ENCODE peak calls at places on chromosomes 12 and 14, in eight cellular contexts. X, G, H, M, D, I, K and Y are unnamed samples.
A peak's percentile ranks its signal among the peaks of the same experiment; 100 is the strongest.

GRCh38 chr14:77910506-77910905 is 110.6 kb downstream of the ADCK1 start:
- DNase-seq in I (no peak), H (peak; percentile 40), D (no peak), G (no peak), X (no peak), M (no peak), K (no peak), Y (peak; percentile 61)

GRCh38 chr12:106066726-106067325 is 71.9 kb downstream of the NUAK1 start:
- DNase-seq in I (no peak), M (no peak), D (no peak), K (no peak), X (no peak), G (no peak), H (no peak), Y (no peak)

GRCh38 chr12:75196865-75197264 is 12.8 kb downstream of the KCNC2 start:
- DNase-seq in K (no peak), H (no peak), D (no peak), M (no peak), I (no peak), G (no peak), X (no peak), Y (no peak)

GRCh38 chr14:54653764-54654469 is 87.0 kb downstream of the SAMD4A start:
- DNase-seq in H (peak; percentile 70), I (no peak), G (peak; percentile 20), D (peak; percentile 67), X (peak; percentile 19), K (no peak), M (no peak), Y (no peak)

GRCh38 chr12:110536834-110537604 is 34.9 kb downstream of the RAD9B start:
- DNase-seq in K (no peak), M (no peak), D (no peak), X (no peak), H (no peak), I (no peak), G (no peak), Y (no peak)

GRCh38 chr12:79871621-79872020 is 63.3 kb downstream of the PPP1R12A start:
- DNase-seq in G (no peak), X (no peak), M (no peak), D (no peak), H (no peak), I (no peak), K (no peak), Y (no peak)

GRCh38 chr14:30580616-30581282 is 21.8 kb downstream of the G2E3 start:
- DNase-seq in H (no peak), K (no peak), I (no peak), D (no peak), G (no peak), M (no peak), X (no peak), Y (no peak)

GRCh38 chr14:81353691-81354323 is 46.3 kb downstream of the STON2 start:
- DNase-seq in G (no peak), K (no peak), M (no peak), D (no peak), H (no peak), X (no peak), I (no peak), Y (no peak)

GRCh38 chr12:117361312-117361670 is at the start of gene NOS1:
- DNase-seq in H (no peak), K (no peak), G (no peak), I (no peak), M (no peak), X (no peak), D (no peak), Y (no peak)

GRCh38 chr14:104446611-104447010 is 133.0 kb upstream of the C14orf180 start:
- DNase-seq in K (no peak), I (no peak), M (no peak), G (no peak), H (no peak), D (no peak), X (no peak), Y (peak; percentile 18)

GRCh38 chr12:104701301-104701700 is 244.6 kb downstream of the CHST11 start:
- DNase-seq in D (no peak), I (no peak), G (no peak), M (no peak), H (no peak), X (no peak), K (no peak), Y (no peak)

GRCh38 chr14:105536691-105537579 is 10.6 kb downstream of the TMEM121 start:
- DNase-seq in K (no peak), G (no peak), M (no peak), D (no peak), H (peak; percentile 48), X (no peak), I (no peak), Y (no peak)

GRCh38 chr12:95418142-95418541 is 55.8 kb upstream of the METAP2 start:
- DNase-seq in H (no peak), D (no peak), G (no peak), X (no peak), I (no peak), M (no peak), K (no peak), Y (no peak)

GRCh38 chr12:108248011-108248410 is 91.1 kb downstream of the CMKLR1 start:
- DNase-seq in M (no peak), K (no peak), H (no peak), I (no peak), G (no peak), X (no peak), D (no peak), Y (no peak)

GRCh38 chr14:30389134-30389900 is 169.6 kb upstream of the G2E3 start:
- DNase-seq in I (no peak), G (no peak), D (no peak), X (no peak), K (no peak), M (no peak), H (no peak), Y (no peak)

GRCh38 chr12:102444707-102445106 is 35.7 kb downstream of the IGF1 start:
- DNase-seq in M (no peak), D (no peak), I (no peak), K (no peak), X (no peak), H (no peak), G (no peak), Y (no peak)

GRCh38 chr12:70754330-70754741 is 117.1 kb upstream of the PTPRB start:
- DNase-seq in M (no peak), H (no peak), D (no peak), I (peak; percentile 47), K (no peak), X (no peak), G (peak; percentile 10), Y (no peak)

GRCh38 chr12:99983721-99984258 is 946 bp downstream of the ANKS1B start:
- DNase-seq in G (no peak), K (no peak), I (no peak), M (no peak), H (no peak), D (peak; percentile 4), X (no peak), Y (no peak)

GRCh38 chr14:77965919-77966435 is 166.1 kb downstream of the ADCK1 start:
- DNase-seq in K (peak; percentile 8), I (peak; percentile 21), M (no peak), X (peak; percentile 14), D (no peak), G (no peak), H (no peak), Y (peak; percentile 54)

GRCh38 chr14:98808494-98809407 is 463.2 kb downstream of the BCL11B start:
- DNase-seq in X (no peak), H (no peak), I (no peak), K (no peak), G (no peak), D (no peak), M (no peak), Y (peak; percentile 60)

GRCh38 chr12:73220951-73221350 is 948.8 kb downstream of the TRHDE start:
- DNase-seq in G (no peak), X (no peak), I (no peak), M (no peak), K (no peak), D (no peak), H (no peak), Y (no peak)

GRCh38 chr14:55129086-55129427 is at the start of gene LGALS3:
- DNase-seq in M (peak; percentile 84), G (peak; percentile 88), H (peak; percentile 86), I (peak; percentile 80), D (peak; percentile 61), X (peak; percentile 80), K (no peak), Y (peak; percentile 87)

GRCh38 chr12:113149361-113150150 is at the start of gene CFAP73:
- DNase-seq in X (peak; percentile 82), D (no peak), G (peak; percentile 71), M (no peak), K (no peak), I (peak; percentile 84), H (no peak), Y (peak; percentile 72)

GRCh38 chr14:53570411-53571387 is 385.9 kb downstream of the BMP4 start:
- DNase-seq in D (no peak), I (no peak), X (no peak), H (no peak), M (no peak), K (peak; percentile 69), G (no peak), Y (no peak)
- TF ChIP-seq POLR2A in D (no peak), I (no peak), X (no peak), H (no peak), M (no peak), K (no peak), G (no peak), Y (no peak)

GRCh38 chr14:69571879-69572633 is 2.6 kb downstream of the CCDC177 start:
- DNase-seq in K (no peak), G (peak; percentile 27), I (peak; percentile 50), M (peak; percentile 45), H (no peak), X (no peak), D (no peak), Y (peak; percentile 32)
- TF ChIP-seq EP300 in K (no peak), G (no peak), I (no peak), M (no peak), H (no peak), X (no peak), D (no peak), Y (no peak)

GRCh38 chr14:23566112-23566781 is 1.3 kb downstream of the AP1G2 start:
- DNase-seq in X (no peak), M (peak; percentile 36), G (no peak), I (no peak), H (peak; percentile 57), K (no peak), D (no peak), Y (no peak)
- TF ChIP-seq POLR2A in X (no peak), M (no peak), G (no peak), I (no peak), H (no peak), K (no peak), D (no peak), Y (no peak)

DNA sequence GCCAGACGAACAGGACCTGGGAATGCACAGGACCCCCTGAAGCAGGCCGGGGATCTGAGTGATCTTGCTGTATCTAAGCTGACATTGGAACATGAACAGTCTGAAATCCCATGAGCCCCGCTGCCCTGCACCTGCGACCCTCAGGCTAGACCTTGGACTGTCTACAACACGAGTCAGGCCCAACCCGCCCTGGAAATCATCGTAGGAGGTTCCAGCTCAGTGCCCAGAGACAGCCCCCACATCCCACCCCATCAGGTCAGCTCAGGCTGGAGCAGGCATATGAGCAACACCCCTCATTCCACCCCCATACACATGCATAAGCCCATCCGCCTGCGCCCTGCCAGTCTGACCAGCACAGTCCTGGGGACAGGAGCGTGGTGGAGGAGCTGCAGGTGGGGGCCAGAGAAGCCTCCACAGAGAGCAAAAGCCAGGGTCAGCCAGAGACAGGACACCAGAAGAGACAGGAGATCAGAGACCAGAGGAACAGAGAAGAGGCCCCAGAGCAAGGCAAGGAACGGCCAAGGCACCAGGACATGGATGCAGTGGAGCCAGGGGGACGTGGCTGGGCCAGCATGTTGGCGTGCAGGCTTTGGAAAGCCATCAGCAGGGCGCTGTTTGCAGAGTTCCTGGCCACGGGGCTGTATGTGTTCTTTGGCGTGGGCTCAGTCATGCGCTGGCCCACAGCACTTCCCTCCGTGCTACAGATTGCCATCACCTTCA is at the start of gene AQP6:
- DNase-seq in X (no peak), M (no peak), D (no peak), I (no peak), K (no peak), H (peak; percentile 60), G (no peak), Y (peak; percentile 74)
- TF ChIP-seq EP300 in X (no peak), M (no peak), D (no peak), I (no peak), K (no peak), H (no peak), G (no peak), Y (no peak)